ENCODE peak calls at places on chromosomes 1 and 21, in eight cellular contexts. One of them, this sample, is unnamed.

GRCh38 chr21:42414928-42415769 is 11.4 kb downstream of the UBASH3A start:
- DNase-seq in Kasumi-1: no peak
- DNase-seq in stimulated activated CD8-positive, alpha-beta memory T cell treated with anti-CD3 and anti-CD28 coated beads, Interleukin-7, amount 100 ng/mL, for 1 hour: peak; percentile 73
- DNase-seq in activated B cell treated with CpG ODN at 0.5 μM for 24 hours: peak; percentile 62
- DNase-seq in HCT116: peak; percentile 63
- DNase-seq in tibial nerve: no peak
- DNase-seq in heart right ventricle: no peak
- DNase-seq in GM23248: peak; percentile 60
- DNase-seq in this sample: peak; percentile 41

GRCh38 chr1:31441073-31441472 is 28.1 kb downstream of the SERINC2 start:
- DNase-seq in Kasumi-1: no peak
- DNase-seq in stimulated activated CD8-positive, alpha-beta memory T cell treated with anti-CD3 and anti-CD28 coated beads, Interleukin-7, amount 100 ng/mL, for 1 hour: no peak
- DNase-seq in activated B cell treated with CpG ODN at 0.5 μM for 24 hours: no peak
- DNase-seq in HCT116: no peak
- DNase-seq in tibial nerve: no peak
- DNase-seq in heart right ventricle: no peak
- DNase-seq in GM23248: no peak
- DNase-seq in this sample: no peak

GRCh38 chr1:186289943-186290560 is 85.0 kb downstream of the TPR start:
- DNase-seq in Kasumi-1: no peak
- DNase-seq in stimulated activated CD8-positive, alpha-beta memory T cell treated with anti-CD3 and anti-CD28 coated beads, Interleukin-7, amount 100 ng/mL, for 1 hour: no peak
- DNase-seq in activated B cell treated with CpG ODN at 0.5 μM for 24 hours: no peak
- DNase-seq in HCT116: no peak
- DNase-seq in tibial nerve: no peak
- DNase-seq in heart right ventricle: no peak
- DNase-seq in GM23248: no peak
- DNase-seq in this sample: no peak

GRCh38 chr1:29083318-29084195 is 40.1 kb downstream of the TMEM200B start:
- DNase-seq in Kasumi-1: no peak
- DNase-seq in stimulated activated CD8-positive, alpha-beta memory T cell treated with anti-CD3 and anti-CD28 coated beads, Interleukin-7, amount 100 ng/mL, for 1 hour: no peak
- DNase-seq in activated B cell treated with CpG ODN at 0.5 μM for 24 hours: no peak
- DNase-seq in HCT116: no peak
- DNase-seq in tibial nerve: no peak
- DNase-seq in heart right ventricle: no peak
- DNase-seq in GM23248: no peak
- DNase-seq in this sample: no peak

GRCh38 chr1:234553241-234554156 is 56.5 kb downstream of the IRF2BP2 start:
- DNase-seq in Kasumi-1: no peak
- DNase-seq in stimulated activated CD8-positive, alpha-beta memory T cell treated with anti-CD3 and anti-CD28 coated beads, Interleukin-7, amount 100 ng/mL, for 1 hour: no peak
- DNase-seq in activated B cell treated with CpG ODN at 0.5 μM for 24 hours: no peak
- DNase-seq in HCT116: no peak
- DNase-seq in tibial nerve: no peak
- DNase-seq in heart right ventricle: no peak
- DNase-seq in GM23248: peak; percentile 72
- DNase-seq in this sample: no peak

GRCh38 chr1:183230403-183230802 is 44.3 kb downstream of the LAMC2 start:
- DNase-seq in Kasumi-1: no peak
- DNase-seq in stimulated activated CD8-positive, alpha-beta memory T cell treated with anti-CD3 and anti-CD28 coated beads, Interleukin-7, amount 100 ng/mL, for 1 hour: no peak
- DNase-seq in activated B cell treated with CpG ODN at 0.5 μM for 24 hours: no peak
- DNase-seq in HCT116: no peak
- DNase-seq in tibial nerve: no peak
- DNase-seq in heart right ventricle: no peak
- DNase-seq in GM23248: peak; percentile 66
- DNase-seq in this sample: no peak

GRCh38 chr1:101592861-101593260 is 356.0 kb downstream of the S1PR1 start:
- DNase-seq in Kasumi-1: no peak
- DNase-seq in stimulated activated CD8-positive, alpha-beta memory T cell treated with anti-CD3 and anti-CD28 coated beads, Interleukin-7, amount 100 ng/mL, for 1 hour: no peak
- DNase-seq in activated B cell treated with CpG ODN at 0.5 μM for 24 hours: no peak
- DNase-seq in HCT116: no peak
- DNase-seq in tibial nerve: no peak
- DNase-seq in heart right ventricle: no peak
- DNase-seq in GM23248: no peak
- DNase-seq in this sample: no peak

GRCh38 chr1:106659490-106660244 is 396.8 kb upstream of the PRMT6 start:
- DNase-seq in Kasumi-1: no peak
- DNase-seq in stimulated activated CD8-positive, alpha-beta memory T cell treated with anti-CD3 and anti-CD28 coated beads, Interleukin-7, amount 100 ng/mL, for 1 hour: no peak
- DNase-seq in activated B cell treated with CpG ODN at 0.5 μM for 24 hours: no peak
- DNase-seq in HCT116: no peak
- DNase-seq in tibial nerve: no peak
- DNase-seq in heart right ventricle: no peak
- DNase-seq in GM23248: no peak
- DNase-seq in this sample: no peak

GRCh38 chr1:208278638-208279037 is 34.5 kb upstream of the PLXNA2 start:
- DNase-seq in Kasumi-1: no peak
- DNase-seq in stimulated activated CD8-positive, alpha-beta memory T cell treated with anti-CD3 and anti-CD28 coated beads, Interleukin-7, amount 100 ng/mL, for 1 hour: no peak
- DNase-seq in activated B cell treated with CpG ODN at 0.5 μM for 24 hours: no peak
- DNase-seq in HCT116: no peak
- DNase-seq in tibial nerve: no peak
- DNase-seq in heart right ventricle: no peak
- DNase-seq in GM23248: no peak
- DNase-seq in this sample: no peak